ENCODE peak calls at places on chromosome 12, in six cellular contexts. R, Y, E, M, G and F are unnamed samples.

GRCh38 chr12:121982950-121983349 is 38.7 kb upstream of the BCL7A start:
- DNase-seq in R (no peak), Y (no peak), E (no peak), M (no peak), G (no peak), F (no peak)

GRCh38 chr12:19915392-19916192 is 452.7 kb upstream of the PDE3A start:
- DNase-seq in R (no peak), Y (no peak), E (peak), M (no peak), G (no peak), F (peak)

GRCh38 chr12:83121886-83122622 is 435.3 kb downstream of the TMTC2 start:
- DNase-seq in R (no peak), Y (no peak), E (no peak), M (no peak), G (no peak), F (no peak)

GRCh38 chr12:48980953-48981756 is 3.0 kb downstream of the WNT1 start:
- DNase-seq in R (no peak), Y (no peak), E (no peak), M (peak), G (no peak), F (no peak)

GRCh38 chr12:93243689-93244513 is 133.8 kb upstream of the NUDT4 start:
- DNase-seq in R (peak), Y (peak), E (no peak), M (no peak), G (no peak), F (no peak)

GRCh38 chr12:94322346-94322745 is 137.3 kb downstream of the CEP83 start:
- DNase-seq in R (no peak), Y (no peak), E (no peak), M (no peak), G (no peak), F (no peak)

GRCh38 chr12:29389295-29389919 is 8.4 kb upstream of the ERGIC2 start:
- DNase-seq in R (no peak), Y (no peak), E (no peak), M (no peak), G (no peak), F (no peak)

GRCh38 chr12:80268924-80269749 is 169.8 kb downstream of the OTOGL start:
- DNase-seq in R (no peak), Y (no peak), E (peak), M (no peak), G (no peak), F (no peak)

GRCh38 chr12:57223191-57224165 is 6.0 kb upstream of the SHMT2 start:
- DNase-seq in R (no peak), Y (no peak), E (no peak), M (no peak), G (no peak), F (no peak)

GRCh38 chr12:6847676-6848075 is 3.4 kb downstream of the CDCA3 start:
- DNase-seq in R (no peak), Y (no peak), E (no peak), M (no peak), G (no peak), F (no peak)
- TF ChIP-seq SP1 in R (no peak), Y (no peak), E (no peak), M (no peak), G (no peak), F (no peak)

GRCh38 chr12:1083086-1083887 is 92.3 kb downstream of the ERC1 start:
- DNase-seq in R (no peak), Y (no peak), E (no peak), M (no peak), G (no peak), F (peak)

GRCh38 chr12:1078002-1078401 is 87.0 kb downstream of the ERC1 start:
- DNase-seq in R (no peak), Y (no peak), E (no peak), M (no peak), G (no peak), F (no peak)

GRCh38 chr12:1083888-1084262 is 92.9 kb downstream of the ERC1 start:
- DNase-seq in R (no peak), Y (peak), E (no peak), M (no peak), G (no peak), F (peak)

GRCh38 chr12:1077036-1077803 is 86.2 kb downstream of the ERC1 start:
- DNase-seq in R (no peak), Y (no peak), E (no peak), M (no peak), G (no peak), F (no peak)

GRCh38 chr12:1080520-1081223 is 89.6 kb downstream of the ERC1 start:
- DNase-seq in R (peak), Y (no peak), E (no peak), M (no peak), G (no peak), F (no peak)
- TF ChIP-seq SP1 in R (no peak), Y (no peak), E (no peak), M (no peak), G (no peak), F (no peak)

GRCh38 chr12:89236748-89237428 is 115.4 kb downstream of the DUSP6 start:
- DNase-seq in R (no peak), Y (no peak), E (peak), M (no peak), G (no peak), F (no peak)
- TF ChIP-seq SP1 in R (no peak), Y (no peak), E (peak), M (no peak), G (no peak), F (no peak)

DNA sequence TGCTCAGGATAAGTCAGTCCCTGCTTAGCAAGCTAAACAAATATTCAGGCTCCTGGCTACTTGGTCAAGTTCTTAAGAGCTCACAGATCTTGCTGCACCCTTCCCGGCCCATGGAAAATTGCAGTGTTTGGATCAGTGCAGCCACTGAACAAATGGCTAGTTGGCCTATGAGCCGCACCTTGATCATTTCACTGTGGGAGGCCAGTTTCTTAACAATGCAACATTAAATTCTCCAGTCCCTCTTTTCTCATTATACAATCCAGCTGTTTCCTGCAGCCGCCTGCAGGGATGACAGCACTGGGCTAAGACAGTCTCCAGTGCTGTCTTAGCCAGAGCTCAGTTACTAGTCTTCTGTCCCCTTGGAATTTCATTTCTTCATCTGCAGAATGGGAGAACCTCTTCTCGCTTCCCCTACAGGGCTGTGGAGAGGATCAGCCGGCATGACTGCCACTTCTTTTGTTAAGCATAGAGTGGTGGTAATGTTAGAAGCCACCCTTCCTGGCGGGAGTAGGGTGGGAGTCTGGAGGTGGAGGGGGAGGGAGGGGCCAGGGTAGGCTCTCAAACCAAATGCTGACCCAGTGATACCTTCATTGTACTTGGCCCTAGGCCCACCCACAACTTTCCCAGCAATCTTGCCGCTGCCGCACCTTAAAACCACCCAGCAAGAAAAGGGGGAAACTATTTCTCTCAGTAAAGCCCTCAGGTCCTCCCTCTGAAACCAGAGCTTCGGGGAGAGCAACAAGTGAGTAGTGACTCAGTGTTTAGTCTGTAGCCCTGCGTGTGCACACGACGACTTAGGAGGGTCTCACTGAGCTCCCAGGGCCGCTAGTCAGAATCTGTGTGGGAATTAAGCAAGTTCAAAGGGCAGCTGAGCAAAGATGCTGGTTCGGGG is 145.7 kb downstream of the NUAK1 start:
- DNase-seq in R (no peak), Y (no peak), E (no peak), M (no peak), G (no peak), F (no peak)
- TF ChIP-seq SP1 in R (no peak), Y (no peak), E (no peak), M (no peak), G (no peak), F (no peak)

DNA sequence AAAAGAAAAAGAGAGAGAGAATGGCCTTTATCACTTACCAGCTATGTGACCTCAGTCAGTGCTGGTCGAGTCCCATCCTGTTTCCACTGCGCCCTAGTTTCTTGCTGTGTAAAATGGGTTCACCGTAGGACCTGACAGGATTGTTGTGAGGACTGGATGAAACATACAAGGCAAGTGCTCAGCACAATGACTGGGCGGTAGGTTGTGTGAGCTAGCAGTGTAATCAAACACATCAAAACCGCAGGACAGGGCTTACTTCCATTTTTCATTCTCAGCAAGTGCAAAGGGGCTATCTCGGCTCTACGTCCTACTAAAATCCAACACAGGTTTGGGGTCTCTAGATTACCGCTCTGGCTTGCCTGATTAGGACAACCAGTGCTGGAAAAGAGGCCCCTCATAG is 36.4 kb upstream of the ATXN2 start:
- DNase-seq in R (no peak), Y (no peak), E (no peak), M (no peak), G (no peak), F (no peak)
- TF ChIP-seq SP1 in R (no peak), Y (no peak), E (no peak), M (no peak), G (no peak), F (no peak)

DNA sequence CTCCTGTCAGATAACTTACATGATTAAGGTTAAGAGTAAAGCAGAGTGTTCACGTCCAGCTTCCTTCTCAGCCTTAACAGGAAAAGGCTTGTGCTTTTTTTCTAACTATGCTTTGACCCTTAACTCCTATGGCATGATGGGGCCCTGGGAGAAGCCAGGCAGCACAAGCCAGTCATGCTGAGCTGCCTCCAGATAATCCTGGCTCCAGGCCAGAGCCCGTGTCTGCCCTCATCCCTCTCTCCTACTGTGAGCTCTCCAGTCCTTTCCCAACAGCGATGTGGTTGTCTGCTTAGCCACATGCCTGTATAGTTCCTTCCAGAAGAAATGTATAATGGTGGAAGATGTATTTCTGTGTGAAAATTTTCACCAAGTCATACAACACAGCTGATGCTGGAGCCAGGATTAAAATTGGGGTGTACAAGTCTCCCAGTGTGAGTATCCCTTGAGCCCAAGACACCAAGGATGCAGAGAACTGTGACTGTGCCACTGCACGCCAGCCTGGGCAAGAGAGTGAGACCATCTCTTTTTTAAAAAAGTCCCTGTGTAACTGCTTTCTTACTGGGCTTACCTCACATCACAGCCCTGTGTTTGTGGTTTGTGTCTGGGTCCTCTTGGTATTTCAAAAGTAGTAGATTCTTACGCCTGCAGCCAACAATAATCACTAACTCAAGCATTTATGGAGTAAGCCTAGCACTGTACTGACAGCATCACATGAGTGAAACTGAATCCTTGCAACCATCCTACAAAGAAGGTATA is 7.9 kb upstream of the ITFG2 start:
- DNase-seq in R (no peak), Y (no peak), E (no peak), M (no peak), G (no peak), F (no peak)
- TF ChIP-seq SP1 in R (no peak), Y (no peak), E (no peak), M (no peak), G (no peak), F (no peak)

GRCh38 chr12:67515679-67516363 is 132.7 kb upstream of the DYRK2 start:
- DNase-seq in R (peak), Y (no peak), E (no peak), M (no peak), G (no peak), F (no peak)
- TF ChIP-seq SP1 in R (no peak), Y (no peak), E (no peak), M (no peak), G (no peak), F (no peak)

GRCh38 chr12:51973560-51973959 is 22.1 kb downstream of the ACVR1B start:
- DNase-seq in R (no peak), Y (no peak), E (no peak), M (no peak), G (no peak), F (no peak)

GRCh38 chr12:51975196-51975595 is 23.7 kb downstream of the ACVR1B start:
- DNase-seq in R (no peak), Y (no peak), E (no peak), M (no peak), G (no peak), F (no peak)

GRCh38 chr12:51976376-51977160 is 25.1 kb downstream of the ACVR1B start:
- DNase-seq in R (no peak), Y (peak), E (no peak), M (no peak), G (no peak), F (no peak)

GRCh38 chr12:51972849-51973273 is 21.4 kb downstream of the ACVR1B start:
- DNase-seq in R (no peak), Y (no peak), E (no peak), M (no peak), G (no peak), F (no peak)

GRCh38 chr12:51974646-51975045 is 23.1 kb downstream of the ACVR1B start:
- DNase-seq in R (no peak), Y (no peak), E (no peak), M (no peak), G (no peak), F (no peak)
- TF ChIP-seq SP1 in R (no peak), Y (no peak), E (no peak), M (no peak), G (no peak), F (no peak)